ENCODE peak calls at places on chromosomes 2 and 18, in nine cellular contexts. Q is HT1080, J is B cell, U is vagina, C is nucleus accumbens, O is tibial artery, X is HTR-8/SVneo, E is sigmoid colon, F is MM.1S. L is an unnamed sample.

GRCh38 chr2:35114765-35115164 is 1240.8 kb upstream of the CRIM1 start:
- DNase-seq in E (no peak), C (no peak), Q (peak), X (peak), U (no peak), O (no peak), F (peak), J (no peak), L (no peak)

GRCh38 chr2:109265953-109266352 is 136.9 kb downstream of the SH3RF3 start:
- DNase-seq in J (no peak), F (no peak), O (no peak), Q (no peak), C (no peak), E (no peak), X (no peak), U (no peak), L (no peak)

GRCh38 chr2:168935810-168936581 is 34.9 kb downstream of the G6PC2 start:
- DNase-seq in O (no peak), Q (peak), J (no peak), F (no peak), X (no peak), E (no peak), U (no peak), C (no peak), L (no peak)

GRCh38 chr18:79403723-79404566 is 8.2 kb downstream of the NFATC1 start:
- DNase-seq in X (no peak), Q (no peak), J (no peak), C (no peak), F (no peak), U (no peak), E (no peak), O (no peak), L (no peak)

GRCh38 chr2:197237720-197238370 is 72.7 kb downstream of the ANKRD44 start:
- DNase-seq in Q (no peak), J (no peak), F (no peak), E (no peak), U (no peak), O (no peak), X (no peak), C (no peak), L (no peak)

GRCh38 chr2:188091235-188091634 is 200.4 kb upstream of the GULP1 start:
- DNase-seq in X (no peak), E (no peak), C (no peak), F (no peak), O (no peak), J (no peak), Q (no peak), U (no peak), L (no peak)

GRCh38 chr2:191318037-191318728 is 73.0 kb downstream of the MYO1B start:
- DNase-seq in C (no peak), O (no peak), U (no peak), E (peak), F (no peak), Q (peak), J (no peak), X (no peak), L (no peak)

GRCh38 chr2:166862582-166863132 is 25.6 kb upstream of the XIRP2 start:
- DNase-seq in J (no peak), O (no peak), Q (no peak), U (no peak), F (no peak), C (no peak), X (no peak), E (no peak), L (no peak)

GRCh38 chr18:36470896-36471295 is 173.4 kb downstream of the FHOD3 start:
- DNase-seq in J (no peak), X (no peak), E (no peak), F (no peak), Q (no peak), U (no peak), O (no peak), C (peak), L (no peak)

GRCh38 chr2:104863585-104864279 is 9.8 kb downstream of the POU3F3 start:
- DNase-seq in U (no peak), X (no peak), J (peak), C (no peak), O (no peak), E (no peak), F (no peak), Q (no peak), L (no peak)

GRCh38 chr2:221896505-221897151 is 324.5 kb upstream of the EPHA4 start:
- DNase-seq in U (no peak), O (peak), X (peak), F (no peak), J (no peak), Q (peak), C (no peak), E (no peak), L (no peak)

GRCh38 chr2:41414486-41415230 is 633.2 kb upstream of the PKDCC start:
- DNase-seq in X (peak), C (no peak), F (peak), U (no peak), Q (peak), J (no peak), O (no peak), E (no peak), L (no peak)

GRCh38 chr2:1773883-1774282 is 29.6 kb upstream of the PXDN start:
- DNase-seq in O (no peak), F (no peak), J (no peak), X (no peak), C (no peak), E (no peak), U (no peak), Q (no peak), L (no peak)

GRCh38 chr2:8572712-8573233 is 109.1 kb upstream of the ID2 start:
- DNase-seq in F (no peak), C (no peak), Q (no peak), X (no peak), O (no peak), E (peak), J (no peak), U (no peak), L (no peak)

GRCh38 chr2:188940171-188940570 is 34.0 kb upstream of the COL3A1 start:
- DNase-seq in C (no peak), U (no peak), O (no peak), E (no peak), J (no peak), Q (no peak), X (no peak), F (no peak), L (no peak)

GRCh38 chr2:182642328-182642727 is 73.7 kb upstream of the DNAJC10 start:
- DNase-seq in U (no peak), C (peak), F (peak), Q (peak), O (peak), X (peak), E (peak), J (peak), L (peak)

GRCh38 chr2:69683170-69683971 is 39.8 kb upstream of the AAK1 start:
- DNase-seq in Q (peak), C (no peak), X (peak), U (no peak), J (no peak), O (no peak), F (no peak), E (no peak), L (no peak)

GRCh38 chr2:85619617-85620016 is 3.6 kb downstream of the USP39 start:
- DNase-seq in E (no peak), C (no peak), Q (no peak), X (no peak), U (no peak), O (no peak), J (no peak), F (no peak), L (no peak)

GRCh38 chr18:79460445-79461300 is 64.9 kb downstream of the NFATC1 start:
- DNase-seq in J (peak), F (no peak), E (no peak), C (no peak), X (no peak), U (no peak), Q (no peak), O (no peak), L (no peak)

GRCh38 chr2:23669413-23670244 is 257.3 kb downstream of the ATAD2B start:
- DNase-seq in Q (no peak), J (no peak), E (peak), X (no peak), U (no peak), C (peak), O (peak), F (no peak), L (no peak)

GRCh38 chr2:20229322-20230201 is 4.6 kb upstream of the SDC1 start:
- DNase-seq in F (no peak), Q (no peak), J (no peak), E (no peak), X (no peak), O (no peak), C (no peak), U (peak), L (no peak)

GRCh38 chr2:24247164-24247563 is 72.3 kb downstream of the FAM228A start:
- DNase-seq in X (no peak), C (no peak), F (no peak), O (no peak), Q (no peak), J (no peak), E (no peak), U (no peak), L (no peak)

GRCh38 chr18:902179-902718 is 2.4 kb upstream of the ADCYAP1 start:
- DNase-seq in U (no peak), O (no peak), J (no peak), Q (no peak), F (no peak), C (no peak), E (no peak), X (no peak), L (no peak)

GRCh38 chr2:164625378-164625971 is 4.2 kb upstream of the GRB14 start:
- DNase-seq in F (no peak), E (no peak), C (no peak), O (peak), U (no peak), Q (peak), J (no peak), X (no peak), L (no peak)

GRCh38 chr2:101998556-101999121 is 6.9 kb downstream of the IL1R2 start:
- DNase-seq in J (no peak), E (no peak), O (no peak), U (no peak), Q (no peak), C (no peak), F (no peak), X (no peak), L (no peak)

GRCh38 chr2:10508038-10508437 is 59.9 kb upstream of the ODC1 start:
- DNase-seq in F (no peak), U (no peak), O (no peak), E (no peak), X (no peak), J (no peak), Q (no peak), C (no peak), L (no peak)

GRCh38 chr2:11967946-11968465 is 221.6 kb downstream of the LPIN1 start:
- DNase-seq in F (no peak), C (no peak), J (no peak), O (peak), Q (no peak), E (no peak), X (no peak), U (no peak), L (no peak)

GRCh38 chr2:221025397-221025796 is 546.7 kb downstream of the EPHA4 start:
- DNase-seq in U (no peak), E (no peak), Q (peak), J (peak), F (no peak), X (no peak), C (no peak), O (no peak), L (no peak)

GRCh38 chr18:21112140-21112473 is 494 bp upstream of the ROCK1 start:
- DNase-seq in X (no peak), O (peak), J (no peak), C (no peak), E (no peak), Q (no peak), U (no peak), F (no peak), L (no peak)

GRCh38 chr18:67771271-67771670 is 254.8 kb upstream of the DSEL start:
- DNase-seq in U (no peak), J (no peak), X (peak), Q (peak), O (no peak), E (no peak), C (no peak), F (no peak), L (no peak)

GRCh38 chr18:51778115-51778514 is 561.9 kb upstream of the DCC start:
- DNase-seq in F (no peak), X (no peak), E (no peak), C (no peak), U (no peak), O (no peak), J (no peak), Q (no peak), L (no peak)

GRCh38 chr2:119488245-119489182 is 35.8 kb downstream of the SCTR start:
- DNase-seq in O (no peak), Q (no peak), J (no peak), U (no peak), F (no peak), E (no peak), C (no peak), X (no peak), L (no peak)

GRCh38 chr2:234098675-234099195 is 48.2 kb downstream of the SPP2 start:
- DNase-seq in U (no peak), J (peak), O (no peak), E (no peak), Q (no peak), F (no peak), C (no peak), X (no peak), L (no peak)

GRCh38 chr2:53265900-53266299 is 501.7 kb upstream of the CHAC2 start:
- DNase-seq in X (no peak), F (no peak), J (no peak), O (no peak), E (no peak), U (no peak), Q (no peak), C (no peak), L (no peak)

L was measured in effector memory CD8-positive, alpha-beta T cell.